ENCODE peak calls at places on chromosomes 5 and 9, in five cellular contexts. X is ovary, H is psoas muscle, N is endothelial cell, U is OCI-LY7. G is an unnamed sample.

GRCh38 chr5:108619815-108620214 is 127.9 kb upstream of the FER start:
- DNase-seq in H (no peak), N (no peak), U (no peak), X (no peak), G (no peak)

GRCh38 chr9:81833563-81834345 is 94.5 kb upstream of the SPATA31D4 start:
- DNase-seq in H (no peak), X (no peak), N (no peak), U (no peak), G (no peak)

GRCh38 chr9:85248514-85249312 is 493.0 kb downstream of the AGTPBP1 start:
- DNase-seq in X (no peak), U (no peak), H (no peak), N (no peak), G (peak; percentile 62)

GRCh38 chr5:18487928-18488480 is 853.7 kb downstream of the TAF11L14 start:
- DNase-seq in U (no peak), N (no peak), X (no peak), H (no peak), G (no peak)

GRCh38 chr5:10756539-10756938 is 4.5 kb downstream of the DAP start:
- DNase-seq in H (no peak), N (no peak), X (no peak), U (no peak), G (no peak)

GRCh38 chr5:149857499-149857898 is 87.1 kb downstream of the PDE6A start:
- DNase-seq in H (peak; percentile 97), N (no peak), U (no peak), X (peak; percentile 38), G (peak; percentile 59)

GRCh38 chr9:7366121-7366520 is 433.5 kb downstream of the DMAC1 start:
- DNase-seq in X (no peak), U (no peak), N (no peak), H (no peak), G (no peak)

GRCh38 chr9:81717747-81718077 is 28.4 kb upstream of the TLE1 start:
- DNase-seq in H (no peak), U (no peak), N (no peak), X (no peak), G (no peak)

GRCh38 chr9:21747171-21747570 is 55.3 kb upstream of the MTAP start:
- DNase-seq in U (no peak), N (no peak), X (no peak), H (no peak), G (peak; percentile 44)

GRCh38 chr5:115415143-115415491 is 118.7 kb upstream of the CCDC112 start:
- DNase-seq in U (no peak), H (no peak), N (no peak), X (no peak), G (peak; percentile 69)

GRCh38 chr5:143314664-143315063 is 88.8 kb downstream of the NR3C1 start:
- DNase-seq in X (no peak), U (no peak), H (no peak), N (no peak), G (peak; percentile 23)

GRCh38 chr5:21810737-21811316 is 1042.3 kb downstream of the CDH12 start:
- DNase-seq in X (no peak), U (peak; percentile 26), N (no peak), H (no peak), G (peak; percentile 8)

GRCh38 chr5:82785941-82786340 is 291.3 kb downstream of the TMEM167A start:
- DNase-seq in N (no peak), U (no peak), H (no peak), X (no peak), G (no peak)

GRCh38 chr9:2701070-2701469 is 16.2 kb upstream of the KCNV2 start:
- DNase-seq in U (no peak), N (no peak), H (no peak), X (no peak), G (no peak)

DNA sequence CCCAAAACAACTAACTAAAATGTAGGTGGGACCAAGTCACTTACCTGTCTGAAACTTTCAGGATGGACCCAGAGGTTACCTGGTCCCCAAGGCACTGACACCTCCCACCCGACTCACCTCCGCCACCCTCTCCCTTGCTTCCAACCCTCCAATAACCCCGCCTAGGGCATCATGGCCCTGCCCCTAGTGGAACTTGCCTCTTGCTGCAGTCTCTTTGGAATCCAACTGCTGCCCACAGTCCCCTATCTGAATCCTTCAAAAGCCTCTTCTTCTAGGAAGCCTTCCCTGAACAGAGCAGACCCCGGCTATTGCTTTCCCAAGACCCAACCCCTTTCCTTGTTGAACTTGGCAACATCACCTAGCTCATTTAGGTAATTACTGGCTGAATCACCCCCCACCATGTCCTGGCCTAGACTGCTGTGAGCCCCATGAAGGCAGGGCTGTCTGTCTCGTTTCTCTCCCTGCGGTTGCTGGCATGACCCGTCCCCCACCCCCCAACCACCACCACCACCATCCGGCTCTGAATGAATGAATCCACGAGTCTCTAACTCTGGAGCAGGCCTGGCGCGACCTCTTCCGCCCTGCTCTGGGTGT is 9.4 kb downstream of the CRB2 start:
- DNase-seq in N (no peak), U (no peak), X (no peak), H (no peak), G (no peak)
- TF ChIP-seq CTCF in N (peak; percentile 31), U (peak; percentile 54), X (no peak), H (no peak), G (no peak)

GRCh38 chr9:426976-427375 is 212.3 kb downstream of the DOCK8 start:
- DNase-seq in H (no peak), N (no peak), U (no peak), X (no peak), G (no peak)
- TF ChIP-seq CTCF in H (no peak), N (no peak), U (no peak), X (no peak), G (no peak)

DNA sequence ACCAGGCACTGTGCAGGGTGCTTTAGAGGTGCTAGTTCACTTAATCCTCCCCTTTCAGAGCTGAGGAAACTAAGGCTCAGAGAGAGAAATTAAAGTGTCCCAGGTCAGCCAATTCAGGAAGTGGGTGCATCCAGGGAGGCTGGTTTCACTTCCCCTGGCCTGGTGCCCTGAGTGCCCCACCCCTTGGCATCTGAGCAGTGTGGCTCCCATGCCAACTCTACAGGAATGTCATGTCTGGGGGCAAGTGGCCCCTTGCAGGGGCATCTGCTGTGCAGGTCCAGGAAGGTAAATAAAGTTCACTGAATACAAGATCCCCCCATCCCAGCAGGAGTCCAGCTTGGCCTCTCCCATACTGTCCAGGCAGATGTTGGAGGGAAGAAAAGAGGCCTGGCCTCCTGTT is 4.4 kb upstream of the N4BP3 start:
- DNase-seq in N (no peak), H (no peak), U (no peak), X (no peak), G (peak; percentile 69)
- TF ChIP-seq CTCF in N (no peak), H (no peak), U (no peak), X (no peak), G (no peak)

GRCh38 chr9:104075801-104076753 is 18.0 kb upstream of the SMC2 start:
- DNase-seq in H (no peak), U (no peak), N (no peak), X (no peak), G (peak; percentile 74)
- TF ChIP-seq CTCF in H (no peak), U (no peak), N (no peak), X (no peak), G (peak; percentile 21)

GRCh38 chr5:17217421-17218352 is at the start of gene BASP1:
- DNase-seq in X (peak; percentile 80), U (peak; percentile 85), N (peak; percentile 81), H (peak; percentile 80), G (peak; percentile 78)

GRCh38 chr5:17218353-17219005 is 1.0 kb downstream of the BASP1 start:
- DNase-seq in N (peak; percentile 29), H (peak; percentile 48), U (peak; percentile 58), X (peak; percentile 51), G (peak; percentile 42)

GRCh38 chr5:17216176-17216973 is 1.1 kb upstream of the BASP1 start:
- DNase-seq in U (peak; percentile 91), N (peak; percentile 80), X (peak; percentile 79), H (peak; percentile 78), G (peak; percentile 73)

GRCh38 chr5:17219006-17219422 is 1.6 kb downstream of the BASP1 start:
- DNase-seq in H (no peak), X (peak; percentile 30), U (peak; percentile 67), N (peak; percentile 53), G (peak; percentile 52)

GRCh38 chr5:17216974-17217325 is 481 bp upstream of the BASP1 start:
- DNase-seq in U (peak; percentile 35), H (peak; percentile 53), X (peak; percentile 70), N (peak; percentile 48), G (peak; percentile 31)
- TF ChIP-seq CTCF in U (no peak), H (no peak), X (no peak), N (no peak), G (no peak)

DNA sequence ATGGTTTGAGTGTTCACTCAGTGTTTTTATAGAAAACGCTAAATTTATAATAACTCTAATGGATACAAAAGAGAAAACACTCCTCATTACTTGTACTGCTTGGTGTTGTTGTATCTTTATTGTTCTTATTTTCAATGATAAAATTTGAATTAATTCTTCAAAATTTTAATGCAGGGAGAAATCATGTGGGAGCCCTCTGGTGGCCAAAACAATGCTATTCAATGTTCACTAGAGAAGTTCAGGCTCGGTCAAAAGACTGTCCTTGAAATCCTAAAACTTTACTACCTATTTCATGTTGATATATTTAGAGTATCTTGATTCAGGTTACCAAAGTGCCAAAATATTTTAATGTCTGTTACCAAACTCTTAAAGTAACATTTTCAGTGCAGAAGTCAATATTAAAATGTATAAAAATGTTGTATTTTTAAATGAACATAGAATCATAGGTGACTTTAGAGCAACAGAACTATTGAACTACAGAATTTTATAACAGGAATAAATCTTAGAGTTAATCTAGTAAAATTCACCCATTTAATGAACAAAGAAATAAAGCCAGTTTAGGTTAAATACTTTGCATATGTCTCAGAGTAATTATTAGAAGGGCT is 1259.8 kb downstream of the PTPRD start:
- DNase-seq in H (no peak), N (peak; percentile 11), U (peak; percentile 4), X (no peak), G (no peak)
- TF ChIP-seq CTCF in H (peak; percentile 36), N (peak; percentile 81), U (peak; percentile 90), X (no peak), G (peak; percentile 58)

G was measured in RWPE1.